ENCODE peak calls at places on chromosome 15, in ten cellular contexts. L is CMK; D is NCI-H510A treated with DMSO at 0.1 percent for 48 hours; N is hypothalamus; P is tibial artery; Q is IMR-90; I is T-helper 1 cell; C is stimulated activated naive CD8-positive, alpha-beta T cell treated with anti-CD3 and anti-CD28 coated beads, Interleukin-15, amount 100 ng/mL, for 72 hours; W is anterior cingulate cortex; U is T-helper 22 cell. E is an unnamed sample.

GRCh38 chr15:37773111-37773860 is 161.2 kb upstream of the TMCO5A start:
- DNase-seq in L (no peak), D (no peak), N (no peak), P (no peak), Q (peak; percentile 89), I (no peak), C (no peak), W (no peak), U (no peak), E (peak; percentile 85)

GRCh38 chr15:72358532-72359180 is 17.2 kb downstream of the HEXA start:
- DNase-seq in L (no peak), D (no peak), N (no peak), P (no peak), Q (peak; percentile 85), I (no peak), C (no peak), W (no peak), U (no peak), E (peak; percentile 81)

GRCh38 chr15:30990036-30990435 is 1.4 kb downstream of the MTMR10 start:
- DNase-seq in L (no peak), D (no peak), N (no peak), P (no peak), Q (no peak), I (no peak), C (no peak), W (no peak), U (no peak), E (no peak)

GRCh38 chr15:37981781-37982180 is 47.3 kb downstream of the TMCO5A start:
- DNase-seq in L (no peak), D (peak; percentile 5), N (no peak), P (no peak), Q (peak; percentile 55), I (no peak), C (no peak), W (no peak), U (no peak), E (peak; percentile 68)

GRCh38 chr15:31272558-31273257 is 53.9 kb upstream of the KLF13 start:
- DNase-seq in L (no peak), D (no peak), N (no peak), P (peak; percentile 59), Q (no peak), I (no peak), C (no peak), W (no peak), U (no peak), E (no peak)

GRCh38 chr15:47027322-47027946 is 689.9 kb upstream of the SEMA6D start:
- DNase-seq in L (no peak), D (no peak), N (no peak), P (no peak), Q (no peak), I (no peak), C (no peak), W (no peak), U (no peak), E (no peak)

GRCh38 chr15:52100807-52101206 is 11.8 kb downstream of the BCL2L10 start:
- DNase-seq in L (no peak), D (no peak), N (no peak), P (peak; percentile 90), Q (peak; percentile 94), I (no peak), C (no peak), W (no peak), U (no peak), E (peak; percentile 89)

GRCh38 chr15:88241060-88241459 is 15.5 kb downstream of the NTRK3 start:
- DNase-seq in L (no peak), D (no peak), N (no peak), P (no peak), Q (no peak), I (no peak), C (no peak), W (no peak), U (no peak), E (no peak)

GRCh38 chr15:50424066-50424890 is at the start of gene USP8:
- DNase-seq in L (peak; percentile 86), D (peak; percentile 88), N (peak; percentile 95), P (peak; percentile 96), Q (peak; percentile 95), I (peak; percentile 97), C (peak; percentile 94), W (peak; percentile 87), U (peak; percentile 80), E (peak; percentile 97)

GRCh38 chr15:61393949-61394348 is 164.8 kb upstream of the RORA start:
- DNase-seq in L (no peak), D (no peak), N (no peak), P (peak; percentile 69), Q (no peak), I (no peak), C (no peak), W (no peak), U (no peak), E (no peak)

GRCh38 chr15:61641645-61642044 is 412.5 kb upstream of the RORA start:
- DNase-seq in L (no peak), D (no peak), N (no peak), P (no peak), Q (no peak), I (no peak), C (no peak), W (no peak), U (no peak), E (no peak)

GRCh38 chr15:37093480-37094410 is 6.6 kb downstream of the MEIS2 start:
- DNase-seq in L (no peak), D (no peak), N (no peak), P (no peak), Q (peak; percentile 69), I (no peak), C (no peak), W (no peak), U (no peak), E (peak; percentile 81)

E was measured in fibroblast of pulmonary artery.